ENCODE peak calls at places on chromosomes 12 and 14, in five cellular contexts. U, P, S, M and K are unnamed samples.

GRCh38 chr12:27554421-27555186 is 30.6 kb downstream of the PPFIBP1 start:
- DNase-seq in U (peak), M (peak), P (no peak), S (no peak), K (no peak)

GRCh38 chr12:132771126-132771838 is 9.7 kb upstream of the ANKLE2 start:
- DNase-seq in M (no peak), S (no peak), U (no peak), P (peak), K (no peak)

GRCh38 chr14:59395672-59396071 is 69.5 kb downstream of the GPR135 start:
- DNase-seq in S (no peak), M (no peak), P (no peak), U (no peak), K (no peak)

GRCh38 chr14:57389646-57390036 is 745 bp upstream of the NAA30 start:
- DNase-seq in U (no peak), M (no peak), S (no peak), P (no peak), K (peak)

GRCh38 chr12:28390716-28391452 is 200.6 kb downstream of the CCDC91 start:
- DNase-seq in M (no peak), P (no peak), S (no peak), U (no peak), K (no peak)

GRCh38 chr14:37936971-37937370 is 270.7 kb upstream of the SSTR1 start:
- DNase-seq in U (no peak), M (no peak), P (no peak), S (no peak), K (peak)

GRCh38 chr14:81485372-81485771 is 48.3 kb downstream of the SEL1L start:
- DNase-seq in U (no peak), P (no peak), M (no peak), S (no peak), K (no peak)

GRCh38 chr12:119202121-119202527 is 23.4 kb downstream of the HSPB8 start:
- DNase-seq in U (no peak), M (no peak), P (no peak), S (no peak), K (no peak)

GRCh38 chr14:21302013-21302857 is 22.4 kb downstream of the RPGRIP1 start:
- DNase-seq in M (no peak), U (no peak), S (no peak), P (no peak), K (no peak)

GRCh38 chr12:93302331-93303229 is 75.1 kb upstream of the NUDT4 start:
- DNase-seq in S (no peak), M (no peak), U (no peak), P (no peak), K (no peak)

GRCh38 chr14:80924365-80925103 is 17.0 kb downstream of the CEP128 start:
- DNase-seq in U (no peak), S (no peak), M (no peak), P (no peak), K (no peak)

GRCh38 chr14:99734406-99735051 is 50.4 kb downstream of the CYP46A1 start:
- DNase-seq in S (no peak), M (no peak), U (peak), P (peak), K (no peak)

GRCh38 chr14:102252834-102253801 is 51.8 kb downstream of the MOK start:
- DNase-seq in U (peak), P (peak), M (no peak), S (no peak), K (no peak)

GRCh38 chr12:38905480-38906351 is at the start of gene CPNE8:
- DNase-seq in S (no peak), U (peak), P (peak), M (peak), K (peak)